ENCODE peak calls at places on chromosomes 12 and 14, in four cellular contexts. K is endodermal cell, X is EL, A is SW480. I is an unnamed sample.

GRCh38 chr14:28719130-28719529 is 47.5 kb upstream of the FOXG1 start:
- DNase-seq in K (no peak), X (no peak), A (no peak), I (no peak)

GRCh38 chr14:100845341-100845740 is 19.4 kb downstream of the MEG3 start:
- DNase-seq in K (no peak), X (no peak), A (no peak), I (no peak)

GRCh38 chr12:46549527-46550265 is 177.1 kb upstream of the SLC38A2 start:
- DNase-seq in K (no peak), X (peak; percentile 93), A (peak; percentile 94), I (peak; percentile 97)

GRCh38 chr12:111322336-111323250 is 46.3 kb downstream of the PHETA1 start:
- DNase-seq in K (no peak), X (no peak), A (no peak), I (no peak)

GRCh38 chr12:92539966-92540791 is 162.6 kb upstream of the PLEKHG7 start:
- DNase-seq in K (peak; percentile 83), X (no peak), A (peak; percentile 7), I (no peak)

GRCh38 chr12:18250313-18250916 is 10.9 kb upstream of the PIK3C2G start:
- DNase-seq in K (no peak), X (peak; percentile 72), A (peak; percentile 66), I (peak; percentile 71)

GRCh38 chr14:105487449-105487985 is 831 bp downstream of the CRIP1 start:
- DNase-seq in K (no peak), X (no peak), A (no peak), I (no peak)

GRCh38 chr14:100536141-100536540 is 51.1 kb downstream of the BEGAIN start:
- DNase-seq in K (no peak), X (no peak), A (no peak), I (no peak)

GRCh38 chr14:24136684-24137528 is 912 bp downstream of the PSME1 start:
- DNase-seq in K (no peak), X (no peak), A (no peak), I (no peak)

GRCh38 chr14:96502621-96503251 is 554 bp downstream of the PAPOLA start:
- DNase-seq in K (peak; percentile 80), X (peak; percentile 46), A (peak; percentile 35), I (peak; percentile 66)

GRCh38 chr12:103241184-103241583 is 254.6 kb downstream of the C12orf42 start:
- DNase-seq in K (no peak), X (no peak), A (no peak), I (no peak)

GRCh38 chr14:104563191-104563741 is 16.3 kb upstream of the C14orf180 start:
- DNase-seq in K (no peak), X (no peak), A (no peak), I (no peak)

GRCh38 chr14:75783184-75783583 is 122.1 kb downstream of the TTLL5 start:
- DNase-seq in K (no peak), X (peak; percentile 13), A (no peak), I (no peak)

GRCh38 chr12:75844049-75844448 is 187.5 kb downstream of the PHLDA1 start:
- DNase-seq in K (no peak), X (no peak), A (no peak), I (no peak)

GRCh38 chr12:75759842-75760260 is 248.4 kb upstream of the KRR1 start:
- DNase-seq in K (no peak), X (peak; percentile 63), A (no peak), I (peak; percentile 59)

GRCh38 chr12:51591020-51591901 is at the start of gene SCN8A:
- DNase-seq in K (peak; percentile 85), X (peak; percentile 74), A (peak; percentile 34), I (peak; percentile 57)

GRCh38 chr12:73361156-73361866 is 1089.1 kb downstream of the TRHDE start:
- DNase-seq in K (no peak), X (no peak), A (no peak), I (no peak)

GRCh38 chr14:59150990-59151389 is 37.5 kb upstream of the DAAM1 start:
- DNase-seq in K (no peak), X (no peak), A (no peak), I (no peak)

GRCh38 chr12:12717586-12718381 is 616 bp downstream of the CDKN1B start:
- DNase-seq in K (peak; percentile 84), X (no peak), A (peak; percentile 62), I (peak; percentile 41)

GRCh38 chr12:51749201-51749985 is 99.1 kb downstream of the FIGNL2 start:
- DNase-seq in K (no peak), X (no peak), A (no peak), I (no peak)

GRCh38 chr12:122870867-122871664 is 24.9 kb downstream of the VPS37B start:
- DNase-seq in K (peak; percentile 53), X (peak; percentile 33), A (no peak), I (peak; percentile 63)

GRCh38 chr14:94004015-94004414 is 6.9 kb downstream of the CCDC197 start:
- DNase-seq in K (no peak), X (no peak), A (no peak), I (no peak)

GRCh38 chr12:71872999-71873398 is 33.4 kb downstream of the TBC1D15 start:
- DNase-seq in K (no peak), X (no peak), A (no peak), I (no peak)

GRCh38 chr12:47735649-47736048 is 10.4 kb upstream of the ENDOU start:
- DNase-seq in K (no peak), X (no peak), A (no peak), I (no peak)

GRCh38 chr14:94173885-94174621 is at the start of gene PPP4R4:
- DNase-seq in K (peak; percentile 99), X (peak; percentile 86), A (peak; percentile 88), I (peak; percentile 73)

GRCh38 chr12:6278439-6279255 is 31.8 kb upstream of the PLEKHG6 start:
- DNase-seq in K (peak; percentile 98), X (peak; percentile 88), A (peak; percentile 97), I (peak; percentile 81)

GRCh38 chr12:4285070-4285469 is 11.5 kb downstream of the CCND2 start:
- DNase-seq in K (peak; percentile 35), X (no peak), A (no peak), I (no peak)